ENCODE peak calls at places on chromosomes 3 and 15, in four cellular contexts. W is HL-60, E is tibial nerve, V is esophagus muscularis mucosa. Y is an unnamed sample.

GRCh38 chr15:57146394-57147140 is 228.1 kb downstream of the TCF12 start:
- DNase-seq in E (peak; percentile 68), V (no peak), W (no peak), Y (no peak)

GRCh38 chr15:77402740-77403379 is 17.0 kb downstream of the PEAK1 start:
- DNase-seq in V (no peak), W (no peak), E (no peak), Y (no peak)

GRCh38 chr3:131091768-131092167 is 65.1 kb downstream of the NEK11 start:
- DNase-seq in E (no peak), V (no peak), W (no peak), Y (no peak)

GRCh38 chr3:104629038-104629437 is 737.7 kb upstream of the ALCAM start:
- DNase-seq in W (no peak), V (no peak), E (no peak), Y (no peak)

GRCh38 chr15:54840999-54841398 is 355.7 kb downstream of the RSL24D1 start:
- DNase-seq in V (no peak), W (no peak), E (no peak), Y (no peak)

GRCh38 chr3:129688310-129688895 is 81.9 kb upstream of the PLXND1 start:
- DNase-seq in E (peak; percentile 25), V (peak; percentile 93), W (no peak), Y (peak; percentile 68)

GRCh38 chr3:74789111-74789510 is 174.7 kb upstream of the CNTN3 start:
- DNase-seq in V (no peak), E (no peak), W (no peak), Y (no peak)

GRCh38 chr3:14853280-14853956 is 34.7 kb downstream of the FGD5 start:
- DNase-seq in W (no peak), V (no peak), E (no peak), Y (peak; percentile 55)

GRCh38 chr3:53938645-53939044 is 47.0 kb upstream of the SELENOK start:
- DNase-seq in V (no peak), W (peak; percentile 8), E (peak; percentile 58), Y (no peak)

GRCh38 chr3:188513662-188514328 is 359.8 kb downstream of the LPP start:
- DNase-seq in E (no peak), V (no peak), W (no peak), Y (no peak)

GRCh38 chr15:92643849-92644815 is 11.4 kb downstream of the FAM174B start:
- DNase-seq in W (no peak), V (no peak), E (no peak), Y (no peak)

GRCh38 chr3:189272500-189273119 is 100.8 kb downstream of the TPRG1 start:
- DNase-seq in V (no peak), W (no peak), E (no peak), Y (no peak)

GRCh38 chr3:53350652-53351051 is 3.3 kb upstream of the DCP1A start:
- DNase-seq in E (no peak), V (no peak), W (peak; percentile 61), Y (no peak)

GRCh38 chr3:195583831-195584542 is at the start of gene APOD:
- DNase-seq in W (no peak), E (peak; percentile 88), V (no peak), Y (peak; percentile 78)

GRCh38 chr3:126672340-126672739 is 17.4 kb upstream of the TXNRD3 start:
- DNase-seq in V (no peak), E (no peak), W (no peak), Y (no peak)

GRCh38 chr3:61250784-61251173 is 473 bp downstream of the FHIT start:
- DNase-seq in W (peak; percentile 24), V (no peak), E (peak; percentile 48), Y (no peak)

GRCh38 chr15:31376511-31376910 is 49.9 kb downstream of the KLF13 start:
- DNase-seq in W (no peak), E (no peak), V (no peak), Y (no peak)

GRCh38 chr3:14552717-14553116 is 12.6 kb upstream of the GRIP2 start:
- DNase-seq in V (no peak), E (no peak), W (no peak), Y (no peak)

GRCh38 chr15:28085489-28086174 is 13.5 kb downstream of the OCA2 start:
- DNase-seq in W (no peak), E (no peak), V (peak; percentile 57), Y (no peak)

GRCh38 chr3:175199961-175200360 is 340.8 kb downstream of the NAALADL2 start:
- DNase-seq in E (no peak), V (no peak), W (no peak), Y (no peak)

GRCh38 chr15:47897525-47897924 is 180.2 kb downstream of the SEMA6D start:
- DNase-seq in W (no peak), V (no peak), E (no peak), Y (no peak)

GRCh38 chr3:16739416-16740091 is 134.3 kb upstream of the DAZL start:
- DNase-seq in V (no peak), W (no peak), E (no peak), Y (no peak)

GRCh38 chr3:9912294-9912935 is 4.5 kb upstream of the IL17RC start:
- DNase-seq in E (no peak), W (peak; percentile 70), V (no peak), Y (no peak)

GRCh38 chr3:48023377-48023776 is 7.2 kb upstream of the MAP4 start:
- DNase-seq in W (no peak), V (no peak), E (no peak), Y (no peak)

GRCh38 chr15:45126535-45127158 is 3.0 kb downstream of the DUOXA1 start:
- DNase-seq in W (peak; percentile 26), V (no peak), E (no peak), Y (no peak)

GRCh38 chr3:76728411-76728810 is 311.5 kb upstream of the ROBO2 start:
- DNase-seq in E (no peak), W (no peak), V (no peak), Y (no peak)

GRCh38 chr15:91970142-91970541 is 116.6 kb downstream of the SLCO3A1 start:
- DNase-seq in W (no peak), V (no peak), E (peak; percentile 23), Y (peak; percentile 69)

GRCh38 chr3:177811835-177812234 is 614.6 kb upstream of the TBL1XR1 start:
- DNase-seq in V (no peak), W (no peak), E (no peak), Y (no peak)

GRCh38 chr15:43317566-43318184 is 12.7 kb downstream of the LCMT2 start:
- DNase-seq in W (no peak), V (no peak), E (no peak), Y (no peak)

GRCh38 chr3:127112796-127113570 is 79.9 kb upstream of the PRR23E start:
- DNase-seq in W (no peak), V (no peak), E (no peak), Y (no peak)

GRCh38 chr3:119726909-119727308 is 24.1 kb downstream of the CFAP91 start:
- DNase-seq in W (no peak), V (no peak), E (no peak), Y (no peak)

GRCh38 chr15:83210619-83211018 is 3.0 kb upstream of the HDGFL3 start:
- DNase-seq in V (no peak), E (no peak), W (no peak), Y (no peak)

GRCh38 chr15:52527898-52528464 is 699 bp downstream of the MYO5A start:
- DNase-seq in W (no peak), E (peak; percentile 19), V (no peak), Y (peak; percentile 68)

GRCh38 chr15:36447373-36447772 is 132.1 kb upstream of the CDIN1 start:
- DNase-seq in V (no peak), W (no peak), E (no peak), Y (no peak)

GRCh38 chr15:100703032-100703578 is 100.7 kb downstream of the ASB7 start:
- DNase-seq in W (peak; percentile 4), V (no peak), E (no peak), Y (no peak)

GRCh38 chr3:127472506-127472905 is 118.0 kb downstream of the TPRA1 start:
- DNase-seq in E (no peak), W (no peak), V (no peak), Y (no peak)

GRCh38 chr3:56189486-56189985 is 278.7 kb downstream of the ERC2 start:
- DNase-seq in E (no peak), V (no peak), W (no peak), Y (no peak)

GRCh38 chr15:89496155-89497098 is at the start of gene RHCG:
- DNase-seq in W (no peak), V (no peak), E (no peak), Y (no peak)

GRCh38 chr3:51681453-51681852 is 10.4 kb downstream of the TEX264 start:
- DNase-seq in V (no peak), W (peak; percentile 51), E (peak; percentile 30), Y (no peak)

GRCh38 chr3:101868534-101869464 is 19.5 kb downstream of the NFKBIZ start:
- DNase-seq in E (peak; percentile 54), V (no peak), W (no peak), Y (no peak)

DNA sequence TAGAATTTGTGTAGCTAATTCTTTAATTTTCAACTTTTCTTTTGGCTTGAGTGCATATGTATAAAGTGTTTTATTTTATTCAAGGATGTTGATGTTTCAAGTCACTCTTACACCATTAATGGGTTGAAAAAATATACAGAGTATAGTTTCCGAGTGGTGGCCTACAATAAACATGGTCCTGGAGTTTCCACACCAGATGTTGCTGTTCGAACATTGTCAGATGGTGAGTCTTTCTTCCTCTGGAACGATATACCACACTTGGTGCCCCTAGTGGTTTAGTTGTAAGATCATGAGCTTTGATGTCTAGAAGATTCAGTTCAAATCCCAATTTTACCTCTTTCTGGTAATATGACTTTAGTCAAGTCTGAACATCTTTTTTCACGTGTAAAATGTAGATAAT is 119.3 kb downstream of the HCN4 start:
- DNase-seq in V (no peak), E (no peak), W (no peak), Y (no peak)
- TF ChIP-seq CTCF in V (no peak), E (no peak), W (no peak), Y (no peak)

GRCh38 chr3:190370369-190370768 is 17.6 kb upstream of the CLDN16 start:
- DNase-seq in V (no peak), E (no peak), W (no peak), Y (no peak)
- H3K27ac ChIP-seq in V (no peak overlapping the region), E (no peak overlapping the region), W (no peak overlapping the region), Y (no peak overlapping the region)

GRCh38 chr3:31345581-31345980 is 187.1 kb upstream of the STT3B start:
- DNase-seq in E (no peak), W (no peak), V (no peak), Y (no peak)

GRCh38 chr3:31346542-31346979 is 186.2 kb upstream of the STT3B start:
- DNase-seq in W (no peak), V (no peak), E (no peak), Y (no peak)

GRCh38 chr3:31343075-31343474 is 189.7 kb upstream of the STT3B start:
- DNase-seq in V (no peak), E (no peak), W (no peak), Y (no peak)

DNA sequence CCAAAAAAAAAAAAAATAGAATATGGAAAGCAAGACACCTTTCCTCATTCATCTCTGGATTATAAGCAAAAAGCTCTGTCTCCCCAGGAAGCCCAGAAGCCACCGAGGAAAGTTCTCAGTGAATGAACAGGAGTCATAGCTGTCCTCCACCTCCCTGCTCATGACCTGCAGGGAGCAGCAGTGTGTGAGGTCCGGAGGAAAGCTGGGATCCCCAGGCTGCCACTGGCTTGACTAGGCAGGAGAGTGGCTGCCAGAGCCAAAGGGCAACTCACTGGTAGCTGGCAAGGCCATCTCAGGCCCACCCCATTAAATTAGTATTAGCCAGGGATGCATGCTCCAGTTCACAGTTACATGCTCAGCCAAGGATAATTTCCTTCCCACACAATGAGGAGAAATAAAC is 191.6 kb upstream of the STT3B start:
- DNase-seq in V (no peak), E (no peak), W (no peak), Y (no peak)
- TF ChIP-seq CTCF in V (no peak), E (no peak), W (no peak), Y (no peak)

GRCh38 chr3:71680588-71680987 is 44.6 kb downstream of the EIF4E3 start:
- DNase-seq in V (no peak), W (peak; percentile 22), E (no peak), Y (no peak)
- H3K27ac ChIP-seq in V (peak overlapping the region; percentile 70), W (no peak overlapping the region), E (peak overlapping the region; percentile 76), Y (peak overlapping the region; percentile 48)

Y was measured in tibial artery.